ENCODE peak calls at places on chromosome 17, in six cellular contexts. One of them, this sample, is unnamed.

GRCh38 chr17:77924757-77925336 is 33.7 kb upstream of the TNRC6C start:
- DNase-seq in fibroblast of lung: peak; percentile 81
- DNase-seq in neural progenitor cell: peak; percentile 58
- DNase-seq in HCT116: no peak
- DNase-seq in GM23248: peak; percentile 33
- DNase-seq in GM23338: peak; percentile 83
- DNase-seq in this sample: no peak

GRCh38 chr17:60305141-60305540 is 86.8 kb downstream of the USP32 start:
- DNase-seq in neural progenitor cell: no peak
- DNase-seq in fibroblast of lung: no peak
- DNase-seq in GM23248: no peak
- DNase-seq in HCT116: no peak
- DNase-seq in GM23338: peak; percentile 45
- DNase-seq in this sample: no peak

GRCh38 chr17:15513058-15513858 is 45.8 kb upstream of the CDRT4 start:
- DNase-seq in fibroblast of lung: peak; percentile 58
- DNase-seq in GM23338: no peak
- DNase-seq in neural progenitor cell: no peak
- DNase-seq in HCT116: no peak
- DNase-seq in GM23248: peak; percentile 70
- DNase-seq in this sample: no peak

GRCh38 chr17:19766421-19767270 is 18.5 kb upstream of the ALDH3A1 start:
- DNase-seq in neural progenitor cell: peak; percentile 84
- DNase-seq in GM23248: peak; percentile 75
- DNase-seq in HCT116: peak; percentile 41
- DNase-seq in fibroblast of lung: peak; percentile 53
- DNase-seq in GM23338: peak; percentile 79
- DNase-seq in this sample: no peak

GRCh38 chr17:77145635-77146632 is 5.2 kb downstream of the SEC14L1 start:
- DNase-seq in fibroblast of lung: peak; percentile 79
- DNase-seq in neural progenitor cell: no peak
- DNase-seq in HCT116: no peak
- DNase-seq in GM23248: peak; percentile 85
- DNase-seq in GM23338: peak; percentile 65
- DNase-seq in this sample: no peak

GRCh38 chr17:28712037-28712704 is 483 bp upstream of the PROCA1 start:
- DNase-seq in HCT116: no peak
- DNase-seq in GM23338: peak; percentile 83
- DNase-seq in fibroblast of lung: no peak
- DNase-seq in neural progenitor cell: peak; percentile 80
- DNase-seq in GM23248: no peak
- DNase-seq in this sample: no peak

GRCh38 chr17:31497431-31497830 is 106.0 kb downstream of the RAB11FIP4 start:
- DNase-seq in HCT116: no peak
- DNase-seq in neural progenitor cell: no peak
- DNase-seq in GM23248: no peak
- DNase-seq in GM23338: no peak
- DNase-seq in fibroblast of lung: no peak
- DNase-seq in this sample: no peak

GRCh38 chr17:41483531-41483930 is 2.6 kb upstream of the KRT35 start:
- DNase-seq in GM23338: no peak
- DNase-seq in neural progenitor cell: peak; percentile 42
- DNase-seq in GM23248: no peak
- DNase-seq in fibroblast of lung: no peak
- DNase-seq in HCT116: no peak
- DNase-seq in this sample: no peak

DNA sequence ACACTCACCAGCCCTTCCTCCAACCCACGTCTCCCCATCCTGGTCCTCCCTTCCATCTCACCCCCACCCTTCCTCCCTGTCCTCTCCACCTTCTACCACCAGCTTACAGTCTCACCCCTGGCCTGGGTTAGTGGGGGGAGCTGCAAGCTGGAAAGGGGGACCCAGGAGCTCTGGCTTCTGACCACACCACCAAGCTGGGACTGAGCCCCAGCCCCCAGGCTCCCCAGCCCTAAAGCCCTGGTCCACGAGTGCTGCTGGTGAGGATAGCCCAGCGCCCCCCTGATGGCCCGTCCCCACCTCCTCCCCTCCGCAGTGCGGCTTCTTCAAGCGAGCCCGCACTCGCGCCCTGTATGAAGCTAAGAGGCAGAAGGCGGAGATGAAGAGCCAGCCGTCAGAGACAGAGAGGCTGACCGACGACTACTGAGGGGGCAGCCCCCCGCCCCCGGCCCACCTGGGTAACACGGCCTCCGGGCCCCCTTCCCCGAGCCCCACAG is 7.2 kb upstream of the PDK2 start:
- DNase-seq in neural progenitor cell: no peak
- DNase-seq in GM23248: no peak
- DNase-seq in fibroblast of lung: no peak
- DNase-seq in HCT116: no peak
- DNase-seq in GM23338: no peak
- DNase-seq in this sample: no peak
- H3K27ac ChIP-seq in neural progenitor cell: no peak overlapping the region
- H3K27ac ChIP-seq in GM23248: no peak overlapping the region
- H3K27ac ChIP-seq in fibroblast of lung: no peak overlapping the region
- H3K27ac ChIP-seq in HCT116: no peak overlapping the region
- H3K27ac ChIP-seq in GM23338: no peak overlapping the region
- H3K27ac ChIP-seq in this sample: no peak overlapping the region

GRCh38 chr17:74344658-74345057 is 17.0 kb downstream of the BTBD17 start:
- DNase-seq in neural progenitor cell: no peak
- DNase-seq in HCT116: no peak
- DNase-seq in GM23338: no peak
- DNase-seq in GM23248: no peak
- DNase-seq in fibroblast of lung: no peak
- DNase-seq in this sample: no peak

GRCh38 chr17:74343121-74343520 is 17.1 kb downstream of the KIF19 start:
- DNase-seq in GM23248: no peak
- DNase-seq in HCT116: no peak
- DNase-seq in GM23338: no peak
- DNase-seq in fibroblast of lung: no peak
- DNase-seq in neural progenitor cell: no peak
- DNase-seq in this sample: no peak

GRCh38 chr17:74345433-74346241 is 16.0 kb downstream of the BTBD17 start:
- DNase-seq in neural progenitor cell: no peak
- DNase-seq in GM23338: no peak
- DNase-seq in HCT116: no peak
- DNase-seq in fibroblast of lung: no peak
- DNase-seq in GM23248: peak; percentile 19
- DNase-seq in this sample: peak; percentile 25

GRCh38 chr17:74340470-74341023 is 14.5 kb downstream of the KIF19 start:
- DNase-seq in GM23248: no peak
- DNase-seq in neural progenitor cell: no peak
- DNase-seq in HCT116: no peak
- DNase-seq in GM23338: no peak
- DNase-seq in fibroblast of lung: no peak
- DNase-seq in this sample: no peak

DNA sequence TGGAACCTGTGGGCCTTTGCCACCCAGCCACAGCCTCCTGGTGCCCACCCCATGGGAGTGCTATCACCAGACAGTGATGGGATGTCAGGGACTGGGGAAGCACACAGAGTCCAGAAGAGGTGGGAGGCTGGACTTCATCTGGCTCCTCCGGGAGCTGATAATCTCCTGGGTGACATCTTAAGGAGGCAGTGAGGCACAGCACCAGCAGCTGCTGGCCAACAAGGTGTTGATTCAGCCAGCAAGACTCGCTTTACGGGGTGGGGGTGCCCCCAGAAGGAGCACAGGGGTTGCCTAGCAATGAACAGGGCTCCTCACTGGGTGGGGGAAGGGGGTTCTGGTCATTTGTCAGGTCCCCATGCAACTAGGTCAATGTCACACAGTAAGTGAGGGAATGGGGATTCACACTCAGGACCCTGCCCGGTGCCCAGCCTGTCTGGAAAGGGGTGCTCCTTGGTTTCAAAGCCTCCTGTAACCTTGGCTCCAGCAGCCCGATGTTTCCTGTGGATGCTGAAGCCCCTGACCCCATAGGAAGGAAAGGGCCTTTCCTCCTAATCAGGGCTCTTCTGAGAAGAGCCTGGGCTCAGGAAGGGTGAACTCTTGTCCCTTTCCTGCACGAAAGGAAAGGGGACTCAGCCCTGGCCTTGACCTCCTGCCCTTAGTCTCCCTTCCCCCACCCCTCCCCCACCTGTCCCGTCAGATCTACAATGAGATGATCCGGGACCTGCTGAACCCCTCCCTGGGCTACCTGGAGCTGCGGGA is 17.7 kb downstream of the KIF19 start:
- DNase-seq in fibroblast of lung: no peak
- DNase-seq in HCT116: no peak
- DNase-seq in GM23338: no peak
- DNase-seq in neural progenitor cell: no peak
- DNase-seq in GM23248: no peak
- DNase-seq in this sample: no peak
- H3K27me3 ChIP-seq in fibroblast of lung: no peaks in the 10 kb centered on the region
- H3K27me3 ChIP-seq in HCT116: no peaks in the 10 kb centered on the region
- H3K27me3 ChIP-seq in GM23338: no peaks in the 10 kb centered on the region
- H3K27me3 ChIP-seq in neural progenitor cell: peaks cover 8% of the 10 kb centered on the region
- H3K27me3 ChIP-seq in GM23248: no peaks in the 10 kb centered on the region
- H3K27me3 ChIP-seq in this sample: peaks cover 10% of the 10 kb centered on the region

GRCh38 chr17:79792371-79792871 is 4.5 kb downstream of the CBX8 start:
- DNase-seq in GM23338: peak; percentile 54
- DNase-seq in GM23248: no peak
- DNase-seq in fibroblast of lung: no peak
- DNase-seq in HCT116: no peak
- DNase-seq in neural progenitor cell: no peak
- DNase-seq in this sample: no peak
- TF ChIP-seq EZH2 in GM23338: peak; percentile 96
- TF ChIP-seq EZH2 in GM23248: peak; percentile 18
- TF ChIP-seq EZH2 in fibroblast of lung: no peak
- TF ChIP-seq EZH2 in HCT116: no peak
- TF ChIP-seq EZH2 in neural progenitor cell: peak; percentile 0
- TF ChIP-seq EZH2 in this sample: no peak

GRCh38 chr17:17020821-17021193 is 21.4 kb upstream of the MPRIP start:
- DNase-seq in neural progenitor cell: no peak
- DNase-seq in fibroblast of lung: no peak
- DNase-seq in GM23248: peak; percentile 17
- DNase-seq in HCT116: no peak
- DNase-seq in GM23338: no peak
- DNase-seq in this sample: no peak

GRCh38 chr17:17018612-17019429 is 23.4 kb upstream of the MPRIP start:
- DNase-seq in GM23338: no peak
- DNase-seq in neural progenitor cell: no peak
- DNase-seq in HCT116: no peak
- DNase-seq in GM23248: no peak
- DNase-seq in fibroblast of lung: no peak
- DNase-seq in this sample: no peak

GRCh38 chr17:17018021-17018441 is 24.2 kb upstream of the MPRIP start:
- DNase-seq in neural progenitor cell: no peak
- DNase-seq in fibroblast of lung: no peak
- DNase-seq in GM23248: no peak
- DNase-seq in HCT116: no peak
- DNase-seq in GM23338: no peak
- DNase-seq in this sample: no peak

GRCh38 chr17:17019891-17020456 is 22.3 kb upstream of the MPRIP start:
- DNase-seq in fibroblast of lung: no peak
- DNase-seq in GM23248: no peak
- DNase-seq in GM23338: no peak
- DNase-seq in neural progenitor cell: no peak
- DNase-seq in HCT116: no peak
- DNase-seq in this sample: no peak

DNA sequence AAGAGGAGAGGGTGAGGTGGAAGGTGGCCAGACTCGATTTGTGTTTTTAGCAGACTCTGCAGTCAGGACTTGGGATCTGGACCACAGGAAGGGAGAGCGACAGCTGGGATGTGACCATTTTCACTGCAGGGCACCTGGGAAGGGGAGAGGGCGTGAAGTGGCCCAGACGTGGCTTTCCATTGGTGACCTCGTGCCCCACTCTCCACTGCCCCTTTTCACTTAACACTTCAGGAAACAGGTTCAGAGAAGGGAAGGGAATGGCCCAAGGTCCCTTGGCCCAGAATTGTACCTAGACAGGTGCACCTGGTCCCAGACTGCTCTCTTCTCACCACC is 22.9 kb upstream of the MPRIP start:
- DNase-seq in fibroblast of lung: no peak
- DNase-seq in neural progenitor cell: no peak
- DNase-seq in HCT116: no peak
- DNase-seq in GM23338: no peak
- DNase-seq in GM23248: no peak
- DNase-seq in this sample: no peak
- H3K27ac ChIP-seq in fibroblast of lung: no peak overlapping the region
- H3K27ac ChIP-seq in neural progenitor cell: no peak overlapping the region
- H3K27ac ChIP-seq in HCT116: peak overlapping the region; percentile 66
- H3K27ac ChIP-seq in GM23338: no peak overlapping the region
- H3K27ac ChIP-seq in GM23248: no peak overlapping the region
- H3K27ac ChIP-seq in this sample: no peak overlapping the region

DNA sequence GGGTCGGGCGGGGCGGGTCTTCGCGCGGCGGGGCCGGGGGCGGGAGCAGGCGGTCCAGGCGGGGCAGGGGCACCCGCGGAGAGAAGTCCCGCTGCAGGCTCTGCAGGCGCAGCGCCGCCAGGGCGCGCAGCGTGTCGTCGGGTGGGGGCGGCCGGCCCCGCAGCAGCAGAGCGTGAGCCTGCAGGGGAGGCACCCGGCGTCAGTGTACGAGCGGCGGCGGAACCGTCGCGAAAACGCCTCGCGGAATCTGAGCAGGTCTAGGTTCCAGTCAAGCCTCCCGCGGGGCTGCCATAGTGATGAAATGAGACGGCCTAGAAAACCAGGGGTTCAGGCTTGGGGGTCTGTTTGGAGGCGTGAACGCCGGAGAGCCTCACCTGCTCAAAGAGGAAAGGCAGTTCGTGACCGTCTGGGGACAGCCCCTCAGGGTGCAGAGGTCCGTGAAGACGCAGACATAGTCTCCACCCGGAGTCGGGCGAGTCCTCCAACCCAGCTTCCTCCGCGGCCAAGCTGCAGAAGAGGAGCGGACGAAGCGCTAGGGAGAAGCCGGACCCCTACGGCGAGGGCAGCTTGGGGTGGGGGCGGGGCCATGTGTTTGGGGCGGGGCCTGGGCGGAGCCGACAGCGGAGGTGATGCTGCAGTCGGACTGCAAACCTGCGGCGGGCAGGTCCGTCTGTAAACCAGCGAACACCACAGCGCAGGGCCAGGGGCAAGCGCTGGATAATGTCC is 6.4 kb downstream of the PLEKHH3 start:
- DNase-seq in neural progenitor cell: peak; percentile 79
- DNase-seq in HCT116: no peak
- DNase-seq in GM23338: peak; percentile 83
- DNase-seq in fibroblast of lung: no peak
- DNase-seq in GM23248: no peak
- DNase-seq in this sample: no peak
- H3K27me3 ChIP-seq in neural progenitor cell: peaks cover 52% of the 10 kb centered on the region
- H3K27me3 ChIP-seq in HCT116: no peaks in the 10 kb centered on the region
- H3K27me3 ChIP-seq in GM23338: peaks cover 53% of the 10 kb centered on the region
- H3K27me3 ChIP-seq in fibroblast of lung: no peaks in the 10 kb centered on the region
- H3K27me3 ChIP-seq in GM23248: no peaks in the 10 kb centered on the region
- H3K27me3 ChIP-seq in this sample: no peaks in the 10 kb centered on the region

This sample was measured in keratinocyte.